ENCODE peak calls at places on chromosomes 4 and X, in five cellular contexts. F is K562, P is A549, X is HepG2, I is GM12878. B is an unnamed sample.

GRCh38 chr4:79650217-79650616 is 242.2 kb upstream of the GK2 start:
- DNase-seq in F (no peak), P (no peak), X (no peak), I (no peak), B (no peak)

GRCh38 chr4:30763337-30763736 is 43.2 kb downstream of the PCDH7 start:
- DNase-seq in F (no peak), P (no peak), X (no peak), I (no peak), B (no peak)

GRCh38 chr4:24476209-24476781 is 108.1 kb downstream of the DHX15 start:
- DNase-seq in F (peak; percentile 33), P (no peak), X (no peak), I (no peak), B (peak; percentile 61)

GRCh38 chrX:70262952-70263567 is 3.1 kb upstream of the P2RY4 start:
- DNase-seq in F (peak; percentile 51), P (peak; percentile 42), X (peak; percentile 23), I (no peak), B (peak; percentile 75)

GRCh38 chrX:104668550-104668949 is 102.6 kb downstream of the IL1RAPL2 start:
- DNase-seq in F (no peak), P (peak; percentile 0), X (no peak), I (no peak), B (peak; percentile 33)

GRCh38 chr4:98771959-98772619 is 113.7 kb upstream of the TSPAN5 start:
- DNase-seq in F (no peak), P (no peak), X (no peak), I (no peak), B (no peak)

GRCh38 chr4:67717586-67717985 is 16.6 kb upstream of the UBA6 start:
- DNase-seq in F (no peak), P (no peak), X (no peak), I (no peak), B (no peak)

GRCh38 chr4:88191404-88191803 is 33.0 kb upstream of the ABCG2 start:
- DNase-seq in F (no peak), P (no peak), X (no peak), I (no peak), B (no peak)

GRCh38 chrX:108468486-108468885 is 28.8 kb downstream of the COL4A5 start:
- DNase-seq in F (no peak), P (no peak), X (no peak), I (no peak), B (no peak)

GRCh38 chr4:2847297-2847871 is 3.7 kb downstream of the ADD1 start:
- DNase-seq in F (no peak), P (no peak), X (no peak), I (no peak), B (no peak)

GRCh38 chrX:8873102-8873501 is 71.9 kb upstream of the FAM9A start:
- DNase-seq in F (no peak), P (no peak), X (no peak), I (no peak), B (no peak)

GRCh38 chrX:8869812-8870211 is 68.6 kb upstream of the FAM9A start:
- DNase-seq in F (no peak), P (no peak), X (no peak), I (no peak), B (no peak)

GRCh38 chrX:8868070-8868795 is 67.0 kb upstream of the FAM9A start:
- DNase-seq in F (no peak), P (peak; percentile 29), X (no peak), I (no peak), B (no peak)

GRCh38 chrX:8868906-8869305 is 67.7 kb upstream of the FAM9A start:
- DNase-seq in F (no peak), P (no peak), X (no peak), I (no peak), B (no peak)

GRCh38 chrX:8870411-8870810 is 69.2 kb upstream of the FAM9A start:
- DNase-seq in F (no peak), P (no peak), X (no peak), I (no peak), B (no peak)
- TF ChIP-seq JUNB in F (no peak), P (no peak), X (no peak), I (no peak), B (no peak)

GRCh38 chrX:7127058-7127457 is 20.5 kb upstream of the STS start:
- DNase-seq in F (no peak), P (no peak), X (no peak), I (no peak), B (no peak)
- TF ChIP-seq JUNB in F (no peak), P (no peak), X (no peak), I (no peak), B (no peak)

GRCh38 chrX:120334603-120335002 is 23.3 kb upstream of the TMEM255A start:
- DNase-seq in F (peak; percentile 70), P (no peak), X (no peak), I (no peak), B (no peak)

GRCh38 chrX:120332394-120332793 is 21.1 kb upstream of the TMEM255A start:
- DNase-seq in F (no peak), P (no peak), X (no peak), I (no peak), B (no peak)

GRCh38 chrX:120336899-120337298 is 25.0 kb upstream of the ATP1B4 start:
- DNase-seq in F (no peak), P (no peak), X (no peak), I (no peak), B (no peak)

GRCh38 chrX:120334137-120334536 is 22.9 kb upstream of the TMEM255A start:
- DNase-seq in F (no peak), P (no peak), X (no peak), I (no peak), B (no peak)
- TF ChIP-seq JUNB in F (no peak), P (no peak), X (no peak), I (no peak), B (no peak)

GRCh38 chr4:16250665-16251365 is 24.5 kb upstream of the TAPT1 start:
- DNase-seq in F (no peak), P (peak; percentile 38), X (peak; percentile 97), I (no peak), B (peak; percentile 46)
- TF ChIP-seq JUNB in F (no peak), P (peak; percentile 81), X (no peak), I (no peak), B (no peak)

GRCh38 chrX:38868941-38869378 is 67.7 kb downstream of the MID1IP1 start:
- DNase-seq in F (no peak), P (no peak), X (no peak), I (no peak), B (no peak)
- TF ChIP-seq JUNB in F (no peak), P (no peak), X (no peak), I (no peak), B (no peak)

GRCh38 chr4:76689079-76689817 is 208.7 kb downstream of the SOWAHB start:
- DNase-seq in F (no peak), P (peak; percentile 47), X (no peak), I (no peak), B (peak; percentile 89)
- TF ChIP-seq JUNB in F (no peak), P (no peak), X (no peak), I (no peak), B (no peak)

GRCh38 chr4:164288578-164288977 is 465.4 kb upstream of the SMIM31 start:
- DNase-seq in F (no peak), P (no peak), X (no peak), I (no peak), B (no peak)
- TF ChIP-seq JUNB in F (no peak), P (no peak), X (no peak), I (no peak), B (no peak)